ENCODE peak calls at places on chromosomes 13 and 19, in five cellular contexts. S is NCI-H2171, B is T-helper 9 cell, D is neuronal stem cell, H is DMS153. V is an unnamed sample.

GRCh38 chr13:31538067-31539042 is 201.0 kb upstream of the RXFP2 start:
- DNase-seq in B (no peak), H (no peak), S (peak), D (no peak), V (no peak)

GRCh38 chr19:50777830-50778303 is 7.6 kb downstream of the GPR32 start:
- DNase-seq in H (no peak), B (no peak), D (no peak), S (no peak), V (no peak)

GRCh38 chr13:51801631-51802099 is 2.3 kb downstream of the DHRS12 start:
- DNase-seq in B (no peak), H (peak), S (no peak), D (peak), V (no peak)

GRCh38 chr19:58479736-58480480 is 3.8 kb downstream of the ZNF446 start:
- DNase-seq in B (no peak), S (no peak), D (no peak), H (no peak), V (no peak)

GRCh38 chr19:12794196-12794921 is 3.1 kb downstream of the JUNB start:
- DNase-seq in B (no peak), S (no peak), H (no peak), D (no peak), V (no peak)

GRCh38 chr13:103324641-103325040 is 258.4 kb upstream of the SLC10A2 start:
- DNase-seq in S (no peak), D (no peak), H (no peak), B (no peak), V (no peak)

GRCh38 chr19:17539288-17540117 is 15.9 kb upstream of the COLGALT1 start:
- DNase-seq in S (peak), H (peak), D (peak), B (peak), V (peak)

GRCh38 chr19:55406869-55407624 is 541 bp downstream of the UBE2S start:
- DNase-seq in H (no peak), B (no peak), S (no peak), D (no peak), V (no peak)

GRCh38 chr13:74037762-74038161 is 96.4 kb downstream of the KLF12 start:
- DNase-seq in B (no peak), S (no peak), D (no peak), H (no peak), V (peak)

GRCh38 chr13:60453490-60453889 is 56.5 kb downstream of the TDRD3 start:
- DNase-seq in H (no peak), D (no peak), B (no peak), S (no peak), V (no peak)

GRCh38 chr13:78193853-78194252 is 275.2 kb upstream of the EDNRB start:
- DNase-seq in B (no peak), D (no peak), S (no peak), H (no peak), V (no peak)

GRCh38 chr13:29844441-29844840 is 6.0 kb downstream of the UBL3 start:
- DNase-seq in D (no peak), S (no peak), B (no peak), H (no peak), V (no peak)

GRCh38 chr13:21945195-21945594 is 274.3 kb downstream of the FGF9 start:
- DNase-seq in D (no peak), S (no peak), B (no peak), H (no peak), V (no peak)

GRCh38 chr19:1262687-1263123 is 6.4 kb upstream of the CIRBP start:
- DNase-seq in B (no peak), S (no peak), D (no peak), H (no peak), V (no peak)

GRCh38 chr19:19062454-19063182 is 1.2 kb upstream of the SLC25A42 start:
- DNase-seq in S (no peak), B (no peak), D (no peak), H (no peak), V (no peak)

GRCh38 chr19:4622695-4623421 is 16.5 kb upstream of the TNFAIP8L1 start:
- DNase-seq in D (no peak), B (no peak), H (no peak), S (no peak), V (no peak)

GRCh38 chr19:10018219-10018618 is 4.9 kb downstream of the RDH8 start:
- DNase-seq in D (no peak), B (no peak), H (no peak), S (no peak), V (no peak)

GRCh38 chr19:47626238-47626637 is 17.3 kb downstream of the BICRA start:
- DNase-seq in S (no peak), B (no peak), H (no peak), D (no peak), V (no peak)

GRCh38 chr13:33025220-33025744 is 9.1 kb downstream of the KL start:
- DNase-seq in B (no peak), D (no peak), S (no peak), H (no peak), V (no peak)

GRCh38 chr13:98265669-98266551 is 88.8 kb upstream of the RNF113B start:
- DNase-seq in H (no peak), D (no peak), B (no peak), S (no peak), V (no peak)

GRCh38 chr13:24709186-24709913 is 29.1 kb downstream of the ATP12A start:
- DNase-seq in D (no peak), B (peak), H (no peak), S (no peak), V (peak)

GRCh38 chr13:93248627-93249047 is 22.0 kb downstream of the GPC6 start:
- DNase-seq in S (no peak), B (no peak), H (peak), D (peak), V (no peak)

GRCh38 chr19:23285948-23286347 is 35.8 kb upstream of the ZNF724 start:
- DNase-seq in B (no peak), D (no peak), H (no peak), S (no peak), V (no peak)

GRCh38 chr13:80340643-80341097 is 256 bp downstream of the SPRY2 start:
- DNase-seq in B (no peak), S (no peak), H (peak), D (no peak), V (no peak)

GRCh38 chr19:11142528-11143171 is 12.9 kb downstream of the SPC24 start:
- DNase-seq in B (no peak), S (no peak), H (peak), D (peak), V (no peak)

GRCh38 chr19:47310819-47311218 is 1.2 kb downstream of the C5AR1 start:
- DNase-seq in S (peak), B (no peak), D (no peak), H (peak), V (no peak)

GRCh38 chr19:5191091-5191490 is 149.5 kb downstream of the PTPRS start:
- DNase-seq in D (no peak), B (no peak), H (no peak), S (no peak), V (no peak)

GRCh38 chr19:5032101-5032967 is 63.4 kb downstream of the KDM4B start:
- DNase-seq in H (no peak), D (no peak), B (no peak), S (no peak), V (no peak)

GRCh38 chr13:99380402-99380801 is 73.2 kb upstream of the GPR183 start:
- DNase-seq in S (no peak), H (no peak), B (no peak), D (no peak), V (no peak)

GRCh38 chr19:5889288-5889971 is 14.2 kb downstream of the NDUFA11 start:
- DNase-seq in B (no peak), S (no peak), H (no peak), D (no peak), V (no peak)

GRCh38 chr19:47107953-47108746 is 5.4 kb downstream of the ZC3H4 start:
- DNase-seq in H (no peak), B (no peak), S (no peak), D (no peak), V (no peak)

GRCh38 chr19:48520134-48520533 is 8.5 kb upstream of the LMTK3 start:
- DNase-seq in B (no peak), S (no peak), D (no peak), H (no peak), V (no peak)

GRCh38 chr19:19656451-19657396 is 6.8 kb downstream of the ATP13A1 start:
- DNase-seq in D (no peak), S (no peak), B (no peak), H (no peak), V (no peak)

V was measured in CD8-positive, alpha-beta memory T cell.